ENCODE peak calls at places on chromosomes 11 and 22, in six cellular contexts. H is cardiac fibroblast, F is fibroblast of mammary gland, Z is bronchial epithelial cell, S is kidney epithelial cell, B is uterus. K is an unnamed sample.

GRCh38 chr11:92136792-92137191 is 87.8 kb upstream of the FAT3 start:
- DNase-seq in H (no peak), F (no peak), Z (peak), S (no peak), B (no peak), K (no peak)

GRCh38 chr22:34800265-34800664 is 265.7 kb upstream of the ISX start:
- DNase-seq in H (peak), F (no peak), Z (no peak), S (peak), B (no peak), K (no peak)

GRCh38 chr11:133531971-133532651 is at the start of gene OPCML:
- DNase-seq in H (no peak), F (no peak), Z (no peak), S (no peak), B (no peak), K (no peak)

GRCh38 chr11:122253541-122254317 is 137.7 kb upstream of the BLID start:
- DNase-seq in H (peak), F (peak), Z (peak), S (no peak), B (no peak), K (no peak)

GRCh38 chr11:3093281-3094191 is 36.3 kb upstream of the CARS1 start:
- DNase-seq in H (no peak), F (no peak), Z (no peak), S (no peak), B (peak), K (no peak)

GRCh38 chr11:105177658-105178057 is 38.1 kb upstream of the CARD18 start:
- DNase-seq in H (peak), F (peak), Z (peak), S (no peak), B (no peak), K (peak)

GRCh38 chr11:5092821-5093585 is 23.6 kb downstream of the OR52E1 start:
- DNase-seq in H (no peak), F (peak), Z (no peak), S (no peak), B (no peak), K (no peak)

GRCh38 chr11:109552376-109552775 is 130.4 kb downstream of the C11orf87 start:
- DNase-seq in H (peak), F (peak), Z (peak), S (no peak), B (no peak), K (no peak)

GRCh38 chr11:121595717-121596156 is 143.0 kb upstream of the SORL1-AS1 start:
- DNase-seq in H (peak), F (peak), Z (peak), S (peak), B (no peak), K (peak)

GRCh38 chr22:35275580-35275979 is 18.3 kb downstream of the HMGXB4 start:
- DNase-seq in H (peak), F (peak), Z (peak), S (no peak), B (no peak), K (no peak)

GRCh38 chr11:12137005-12137690 is 26.8 kb downstream of the MICAL2 start:
- DNase-seq in H (no peak), F (no peak), Z (peak), S (no peak), B (no peak), K (no peak)

GRCh38 chr11:79546366-79546765 is 105.5 kb upstream of the TENM4 start:
- DNase-seq in H (no peak), F (no peak), Z (peak), S (no peak), B (no peak), K (no peak)
- H3K4me3 ChIP-seq in H (no peak), F (no peak), Z (no peak), S (no peak), B (no peak), K (no peak)

GRCh38 chr11:32586576-32587190 is 3.1 kb downstream of the EIF3M start:
- DNase-seq in H (peak), F (peak), Z (peak), S (no peak), B (no peak), K (no peak)
- TF ChIP-seq CTCF in H (peak), F (peak), Z (no peak), S (peak), B (peak), K (peak)

GRCh38 chr11:68015467-68015866 is 5.3 kb downstream of the ALDH3B1 start:
- DNase-seq in H (no peak), F (no peak), Z (no peak), S (no peak), B (no peak), K (no peak)

GRCh38 chr11:68012843-68013610 is 2.9 kb downstream of the ALDH3B1 start:
- DNase-seq in H (peak), F (peak), Z (peak), S (peak), B (no peak), K (peak)

GRCh38 chr11:68014966-68015447 is 4.9 kb downstream of the ALDH3B1 start:
- DNase-seq in H (no peak), F (no peak), Z (no peak), S (no peak), B (no peak), K (no peak)

GRCh38 chr11:68013611-68014156 is 3.6 kb downstream of the ALDH3B1 start:
- DNase-seq in H (no peak), F (no peak), Z (no peak), S (no peak), B (no peak), K (no peak)

GRCh38 chr11:68014157-68014965 is 4.2 kb downstream of the ALDH3B1 start:
- DNase-seq in H (peak), F (peak), Z (peak), S (peak), B (peak), K (peak)
- H3K4me3 ChIP-seq in H (no peak), F (no peak), Z (no peak), S (no peak), B (no peak), K (no peak)

DNA sequence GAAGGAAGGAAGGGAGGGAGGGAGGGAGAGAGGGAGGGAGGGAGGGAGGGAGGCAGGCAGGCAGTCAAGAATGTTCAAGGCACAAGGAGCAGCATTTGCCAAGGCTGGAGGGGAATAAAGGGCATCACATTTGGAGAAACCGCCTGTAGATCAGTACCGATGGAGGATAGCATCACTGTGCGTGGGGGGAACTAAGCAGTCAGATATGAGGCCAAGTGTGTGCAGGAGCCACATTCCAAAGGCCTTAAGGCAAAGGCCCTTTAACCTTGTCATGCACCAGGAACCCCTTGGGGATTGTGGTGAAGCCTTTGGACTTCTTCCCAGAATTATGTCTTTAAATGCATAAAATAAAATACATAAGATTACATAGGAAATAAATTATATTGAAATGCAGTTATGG is 532.1 kb downstream of the BUD13 start:
- DNase-seq in H (peak), F (peak), Z (no peak), S (no peak), B (no peak), K (no peak)
- TF ChIP-seq CTCF in H (no peak), F (no peak), Z (no peak), S (no peak), B (no peak), K (no peak)

GRCh38 chr22:23220485-23221350 is 40.4 kb downstream of the BCR start:
- DNase-seq in H (peak), F (peak), Z (peak), S (no peak), B (no peak), K (no peak)
- H3K4me3 ChIP-seq in H (no peak), F (no peak), Z (no peak), S (no peak), B (no peak), K (no peak)

GRCh38 chr11:10293423-10294288 is at the start of gene SBF2:
- DNase-seq in H (peak), F (peak), Z (peak), S (no peak), B (peak), K (no peak)
- TF ChIP-seq CTCF in H (no peak), F (no peak), Z (no peak), S (no peak), B (peak), K (no peak)

DNA sequence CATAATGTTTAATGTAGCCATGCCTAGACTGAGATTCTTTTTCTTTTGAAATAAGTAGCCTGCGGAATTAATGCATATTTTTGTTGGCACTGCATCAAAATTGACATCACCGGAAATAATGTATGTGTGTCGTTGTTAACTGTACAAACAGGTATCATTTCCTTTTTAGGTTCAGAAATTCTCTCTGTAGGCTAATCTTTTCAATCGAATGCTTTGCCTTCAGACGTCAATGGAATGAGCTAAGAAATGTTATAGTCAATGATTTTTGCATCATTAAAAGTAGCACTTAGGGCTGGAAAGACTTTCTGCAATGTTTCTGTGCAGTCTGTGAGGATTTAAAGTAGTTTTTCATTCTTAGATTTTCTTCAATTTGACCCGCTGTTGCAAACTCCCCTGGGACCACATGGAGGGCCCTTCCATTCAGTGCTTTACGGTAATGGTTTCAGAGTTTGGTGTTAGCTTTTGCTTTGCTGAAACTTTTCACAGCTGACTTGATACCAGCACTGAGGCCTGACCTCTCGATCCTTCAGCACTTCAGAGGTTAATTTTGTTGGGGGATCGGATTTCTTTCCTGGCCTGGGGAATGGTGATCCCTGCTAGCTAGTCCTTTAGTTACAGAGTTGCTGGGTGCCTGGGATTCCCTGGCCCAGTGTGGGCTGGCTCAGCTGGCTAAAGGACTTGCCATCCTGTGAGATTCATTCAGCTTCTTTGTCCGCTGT is 137.8 kb downstream of the DBX1 start:
- DNase-seq in H (peak), F (peak), Z (peak), S (no peak), B (no peak), K (no peak)
- H3K4me3 ChIP-seq in H (no peak), F (no peak), Z (peak), S (peak), B (no peak), K (no peak)

GRCh38 chr11:70742553-70743291 is 344.4 kb downstream of the CTTN start:
- DNase-seq in H (no peak), F (no peak), Z (no peak), S (no peak), B (no peak), K (no peak)
- TF ChIP-seq CTCF in H (no peak), F (no peak), Z (no peak), S (no peak), B (no peak), K (no peak)

K was measured in AG09309.